ENCODE peak calls at places on chromosomes 3 and 15, in eight cellular contexts. S is fibroblast of pulmonary artery, X is IMR-90, N is mammary epithelial cell, W is A549, Y is dorsolateral prefrontal cortex, D is neural progenitor cell, K is cardiac muscle cell. T is an unnamed sample.

GRCh38 chr3:43155464-43156121 is 49.7 kb upstream of the POMGNT2 start:
- DNase-seq in S (peak), X (peak), N (peak), W (peak), Y (no peak), D (peak), K (peak), T (no peak)

GRCh38 chr15:51600114-51600513 is 22.5 kb downstream of the DMXL2 start:
- DNase-seq in S (no peak), X (peak), N (peak), W (no peak), Y (no peak), D (no peak), K (no peak), T (peak)

GRCh38 chr15:31304074-31304648 is 22.5 kb upstream of the KLF13 start:
- DNase-seq in S (no peak), X (no peak), N (no peak), W (no peak), Y (no peak), D (no peak), K (no peak), T (no peak)

GRCh38 chr3:76726034-76726433 is 313.9 kb upstream of the ROBO2 start:
- DNase-seq in S (no peak), X (no peak), N (no peak), W (no peak), Y (no peak), D (no peak), K (no peak), T (no peak)

GRCh38 chr3:59573911-59574310 is 524.1 kb upstream of the CFAP20DC start:
- DNase-seq in S (peak), X (peak), N (peak), W (peak), Y (peak), D (no peak), K (no peak), T (no peak)

GRCh38 chr3:74009961-74010859 is 385.5 kb upstream of the PDZRN3 start:
- DNase-seq in S (no peak), X (no peak), N (no peak), W (no peak), Y (no peak), D (peak), K (no peak), T (peak)

GRCh38 chr3:9793161-9793781 is 389 bp downstream of the ARPC4 start:
- DNase-seq in S (peak), X (peak), N (peak), W (peak), Y (no peak), D (peak), K (peak), T (peak)

GRCh38 chr3:129037093-129037419 is 23.5 kb upstream of the GP9 start:
- DNase-seq in S (no peak), X (no peak), N (no peak), W (no peak), Y (no peak), D (no peak), K (no peak), T (no peak)

GRCh38 chr15:52146261-52146660 is 33.7 kb upstream of the BCL2L10 start:
- DNase-seq in S (no peak), X (no peak), N (no peak), W (no peak), Y (no peak), D (no peak), K (no peak), T (no peak)

GRCh38 chr3:56787784-56788256 is 13.9 kb downstream of the ARHGEF3 start:
- DNase-seq in S (no peak), X (no peak), N (no peak), W (no peak), Y (no peak), D (no peak), K (no peak), T (no peak)

GRCh38 chr3:2024037-2024436 is 74.6 kb upstream of the CNTN4 start:
- DNase-seq in S (no peak), X (no peak), N (no peak), W (no peak), Y (no peak), D (no peak), K (no peak), T (peak)

GRCh38 chr3:79653242-79653830 is 114.5 kb downstream of the ROBO1 start:
- DNase-seq in S (no peak), X (no peak), N (no peak), W (no peak), Y (no peak), D (no peak), K (no peak), T (no peak)

GRCh38 chr15:75713338-75713895 is 769 bp upstream of the CSPG4 start:
- DNase-seq in S (peak), X (peak), N (no peak), W (peak), Y (no peak), D (no peak), K (peak), T (no peak)

GRCh38 chr3:194125474-194125873 is 10.5 kb upstream of the HES1 start:
- DNase-seq in S (no peak), X (no peak), N (no peak), W (no peak), Y (no peak), D (no peak), K (no peak), T (no peak)

GRCh38 chr15:98155356-98155755 is 194.9 kb downstream of the ARRDC4 start:
- DNase-seq in S (no peak), X (no peak), N (peak), W (no peak), Y (no peak), D (no peak), K (no peak), T (no peak)

GRCh38 chr3:41307065-41307464 is 107.8 kb downstream of the CTNNB1 start:
- DNase-seq in S (no peak), X (no peak), N (no peak), W (no peak), Y (no peak), D (no peak), K (no peak), T (no peak)

GRCh38 chr3:68941055-68941454 is 8.7 kb upstream of the TAFA4 start:
- DNase-seq in S (no peak), X (no peak), N (no peak), W (no peak), Y (no peak), D (no peak), K (no peak), T (no peak)

GRCh38 chr3:138842483-138843188 is 7.9 kb upstream of the PIK3CB start:
- DNase-seq in S (no peak), X (no peak), N (no peak), W (no peak), Y (no peak), D (no peak), K (no peak), T (peak)

GRCh38 chr3:64995857-64996564 is 308.2 kb upstream of the ADAMTS9 start:
- DNase-seq in S (peak), X (peak), N (no peak), W (no peak), Y (no peak), D (no peak), K (peak), T (peak)

GRCh38 chr15:63371297-63371918 is 10.2 kb downstream of the CA12 start:
- DNase-seq in S (peak), X (peak), N (peak), W (peak), Y (peak), D (no peak), K (no peak), T (no peak)

DNA sequence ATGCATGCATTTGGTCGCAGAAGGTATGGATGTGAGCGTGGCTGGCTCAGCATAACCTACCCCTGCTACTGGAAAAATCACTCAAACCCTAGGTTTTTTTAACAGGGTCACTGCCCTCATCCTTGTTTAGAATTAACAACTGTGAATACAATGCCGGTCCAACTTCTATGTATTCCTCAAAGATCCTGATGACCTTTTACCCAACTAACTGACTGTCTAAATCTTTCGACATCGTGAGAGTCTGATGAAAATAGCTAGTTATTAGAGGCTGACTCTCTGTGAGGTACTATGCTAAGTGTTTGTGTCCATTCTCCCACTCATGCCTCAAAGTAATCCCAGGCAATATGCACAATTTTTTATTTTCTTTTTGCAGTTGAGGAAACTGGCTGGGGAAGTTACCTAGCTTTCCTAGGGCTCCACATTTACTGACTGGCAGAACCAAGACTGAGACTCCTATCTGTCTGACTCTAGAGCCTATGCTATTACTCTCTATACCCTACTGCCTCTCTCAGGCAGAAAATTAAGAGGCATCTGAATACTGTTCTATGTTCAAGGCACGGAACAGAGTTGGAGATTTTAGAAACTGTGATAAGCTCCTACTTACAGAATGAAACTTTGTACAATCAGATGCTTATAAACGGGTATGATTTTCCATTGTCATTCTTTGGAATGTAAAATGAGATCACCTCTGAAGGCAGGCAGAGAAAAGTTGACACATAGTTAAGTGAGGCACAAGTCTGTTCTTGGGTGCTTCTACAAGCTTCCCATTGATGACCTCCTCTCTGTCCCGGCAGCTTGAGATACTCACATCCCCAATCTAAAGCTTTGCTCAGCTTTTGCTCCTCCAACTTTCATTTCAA is 56.4 kb downstream of the FILIP1L start:
- DNase-seq in S (peak), X (no peak), N (peak), W (no peak), Y (no peak), D (no peak), K (no peak), T (no peak)
- TF ChIP-seq CTCF in S (peak), X (no peak), N (no peak), W (no peak), Y (no peak), D (no peak), K (peak), T (no peak)

GRCh38 chr15:88684345-88684744 is 45.5 kb downstream of the ISG20 start:
- DNase-seq in S (no peak), X (no peak), N (no peak), W (no peak), Y (no peak), D (no peak), K (no peak), T (no peak)
- H3K4me3 ChIP-seq in S (no peak), X (no peak), N (no peak), W (no peak), Y (no peak), D (no peak), K (no peak), T (no peak)

GRCh38 chr3:196569003-196569516 is 600 bp downstream of the FBXO45 start:
- DNase-seq in S (peak), X (peak), N (peak), W (peak), Y (peak), D (no peak), K (no peak), T (peak)
- TF ChIP-seq CTCF in S (no peak), X (no peak), N (no peak), W (no peak), Y (no peak), D (no peak), K (no peak), T (no peak)

DNA sequence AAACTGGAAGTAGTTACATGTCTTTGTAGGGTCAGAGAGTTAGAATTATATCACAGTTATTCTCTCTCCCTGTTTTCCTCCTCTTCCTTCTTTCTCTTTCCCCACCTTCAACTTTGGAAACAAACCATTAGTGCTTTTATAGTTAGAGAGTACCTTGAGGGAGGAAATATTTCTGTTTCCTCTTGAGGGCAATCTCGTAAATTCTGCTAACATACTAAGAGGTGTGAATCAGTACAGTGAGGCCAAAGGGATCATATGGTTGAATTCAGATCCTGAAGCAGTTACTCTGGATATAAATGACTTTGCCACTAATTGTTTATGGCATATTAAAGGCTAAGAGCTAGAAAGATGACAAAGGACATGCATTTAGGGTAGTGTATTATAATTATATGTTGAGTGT is 60.3 kb upstream of the CCNL1 start:
- DNase-seq in S (no peak), X (no peak), N (no peak), W (no peak), Y (no peak), D (no peak), K (no peak), T (no peak)
- H3K4me3 ChIP-seq in S (no peak), X (no peak), N (no peak), W (no peak), Y (no peak), D (no peak), K (no peak), T (no peak)

DNA sequence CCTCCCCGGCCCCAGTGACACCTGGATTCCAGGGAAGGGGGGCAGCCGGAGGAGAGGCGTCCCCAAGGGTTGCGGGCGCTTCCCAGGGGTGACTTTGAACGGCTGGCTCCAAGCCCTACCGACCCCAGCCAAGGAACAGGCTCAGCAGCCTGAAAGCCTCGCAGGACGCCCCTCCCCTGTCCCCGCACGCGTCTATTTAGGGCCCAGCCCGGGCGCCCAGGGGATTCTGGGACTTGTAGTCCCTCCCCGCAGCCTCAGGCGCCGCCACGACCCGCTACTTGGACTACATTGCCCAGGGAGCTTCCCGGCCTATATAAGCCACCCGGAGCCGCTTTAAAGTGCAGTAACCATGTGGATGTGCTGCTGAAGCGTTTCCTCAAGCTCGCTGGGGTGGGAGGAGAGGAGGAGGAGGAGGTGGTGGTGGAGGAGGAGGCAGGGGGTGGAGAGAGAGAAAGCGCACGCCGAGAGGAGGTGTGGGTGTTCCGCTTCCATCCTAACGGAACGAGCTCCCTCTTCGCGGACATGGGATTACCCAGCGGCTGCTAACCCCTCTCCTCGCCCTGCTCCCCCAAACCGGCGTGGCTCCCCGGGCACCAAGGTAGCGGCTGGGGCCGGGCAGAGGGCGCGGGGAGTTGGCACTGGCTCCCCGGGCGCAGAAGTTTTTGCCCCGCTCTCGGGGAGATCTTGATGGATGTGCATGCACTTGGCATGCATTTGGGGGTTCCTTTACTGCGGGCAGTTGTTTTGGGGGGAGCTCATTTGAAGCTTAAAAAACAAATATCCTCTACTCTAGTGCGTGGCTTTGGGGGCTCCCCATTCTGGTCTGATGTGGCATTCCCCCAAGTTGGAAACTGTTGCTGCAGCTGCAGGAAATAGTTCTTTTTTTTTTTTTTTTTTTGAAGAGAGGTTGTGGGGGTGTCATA is at the start of gene ITPR1:
- DNase-seq in S (peak), X (peak), N (peak), W (peak), Y (peak), D (peak), K (peak), T (peak)
- TF ChIP-seq CTCF in S (no peak), X (no peak), N (no peak), W (no peak), Y (peak), D (no peak), K (no peak), T (no peak)

GRCh38 chr3:6861989-6862879 is 1.3 kb downstream of the GRM7 start:
- DNase-seq in S (no peak), X (no peak), N (no peak), W (no peak), Y (no peak), D (peak), K (no peak), T (no peak)
- H3K4me3 ChIP-seq in S (no peak), X (no peak), N (no peak), W (no peak), Y (peak), D (peak), K (no peak), T (no peak)